ENCODE peak calls at places on chromosomes 2 and 18, in seven cellular contexts. J, H, N, Q, D, B and S are unnamed samples. For H3K4me1, the result is how much of the 10 kb centered on the place peaks cover.

GRCh38 chr2:199987586-199987985 is 32.2 kb downstream of the MAIP1 start:
- DNase-seq in J (no peak), H (no peak), N (no peak), Q (no peak), D (no peak), B (no peak), S (no peak)

GRCh38 chr2:19046986-19047780 is 311.2 kb downstream of the OSR1 start:
- DNase-seq in J (no peak), H (no peak), N (no peak), Q (peak), D (peak), B (no peak), S (no peak)

GRCh38 chr2:36858551-36859365 is 107.6 kb downstream of the STRN start:
- DNase-seq in J (no peak), H (no peak), N (no peak), Q (no peak), D (no peak), B (no peak), S (no peak)

GRCh38 chr2:72263781-72264060 is 116.1 kb upstream of the CYP26B1 start:
- DNase-seq in J (no peak), H (no peak), N (no peak), Q (no peak), D (no peak), B (no peak), S (no peak)

GRCh38 chr2:203804070-203804469 is 63.5 kb upstream of the CTLA4 start:
- DNase-seq in J (peak), H (no peak), N (no peak), Q (peak), D (no peak), B (no peak), S (peak)

GRCh38 chr2:69685321-69686048 is 41.9 kb upstream of the AAK1 start:
- DNase-seq in J (no peak), H (no peak), N (no peak), Q (no peak), D (no peak), B (peak), S (no peak)

GRCh38 chr2:205929445-205930027 is 156.4 kb downstream of the INO80D start:
- DNase-seq in J (no peak), H (no peak), N (no peak), Q (no peak), D (no peak), B (no peak), S (no peak)

GRCh38 chr2:63520793-63521192 is 67.5 kb downstream of the WDPCP start:
- DNase-seq in J (no peak), H (no peak), N (no peak), Q (no peak), D (no peak), B (no peak), S (no peak)

GRCh38 chr18:10015941-10016819 is 102.4 kb downstream of the VAPA start:
- DNase-seq in J (no peak), H (peak), N (no peak), Q (peak), D (no peak), B (no peak), S (no peak)

GRCh38 chr18:49076767-49077166 is 126.0 kb upstream of the SMAD7 start:
- DNase-seq in J (no peak), H (no peak), N (no peak), Q (no peak), D (no peak), B (no peak), S (no peak)

GRCh38 chr2:12330916-12331315 is 385.8 kb upstream of the TRIB2 start:
- DNase-seq in J (no peak), H (no peak), N (no peak), Q (no peak), D (no peak), B (no peak), S (no peak)

GRCh38 chr2:144830543-144830942 is 310.6 kb upstream of the ZEB2 start:
- DNase-seq in J (no peak), H (no peak), N (no peak), Q (no peak), D (no peak), B (no peak), S (no peak)

DNA sequence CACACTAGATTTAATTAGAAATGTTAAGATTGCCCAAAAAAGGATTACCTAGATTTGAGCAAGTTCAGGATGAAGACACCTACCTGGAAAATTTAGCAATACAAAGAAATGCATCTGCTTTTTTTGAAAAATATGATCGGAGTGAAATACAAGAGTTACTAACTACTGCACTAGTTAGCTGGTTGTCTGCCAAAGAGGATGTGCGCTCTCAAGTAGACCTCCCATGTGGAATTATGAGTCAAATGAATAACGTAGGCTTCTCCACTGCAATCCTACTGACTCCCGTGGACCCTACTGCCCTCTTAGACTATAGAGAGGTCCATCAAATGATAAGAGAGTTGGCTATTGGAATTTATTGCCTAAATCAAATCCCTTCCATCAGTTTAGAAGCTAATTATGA is 2.0 kb downstream of the ANKAR start:
- DNase-seq in J (no peak), H (no peak), N (no peak), Q (no peak), D (no peak), B (no peak), S (no peak)
- H3K4me1 ChIP-seq in J (under half), H (under half), N (under half), Q (under half), D (under half), B (under half), S (under half)

GRCh38 chr2:116953-117352 is 70.6 kb upstream of the FAM110C start:
- DNase-seq in J (no peak), H (no peak), N (no peak), Q (no peak), D (no peak), B (no peak), S (no peak)
- H3K4me3 ChIP-seq in J (no peak), H (no peak), N (no peak), Q (no peak), D (no peak), B (no peak), S (no peak)

GRCh38 chr2:237744270-237744612 is 54.3 kb upstream of the RBM44 start:
- DNase-seq in J (no peak), H (no peak), N (no peak), Q (no peak), D (no peak), B (no peak), S (no peak)

GRCh38 chr2:237742614-237743013 is 56.0 kb upstream of the RBM44 start:
- DNase-seq in J (no peak), H (no peak), N (no peak), Q (no peak), D (no peak), B (no peak), S (no peak)

GRCh38 chr2:237742191-237742590 is 56.4 kb upstream of the RBM44 start:
- DNase-seq in J (no peak), H (no peak), N (no peak), Q (no peak), D (no peak), B (no peak), S (no peak)

GRCh38 chr2:237743561-237744269 is 54.9 kb upstream of the RBM44 start:
- DNase-seq in J (no peak), H (no peak), N (no peak), Q (no peak), D (no peak), B (no peak), S (no peak)

GRCh38 chr2:237743024-237743423 is 55.6 kb upstream of the RBM44 start:
- DNase-seq in J (no peak), H (no peak), N (no peak), Q (no peak), D (no peak), B (no peak), S (no peak)
- H3K4me1 ChIP-seq in J (under half), H (under half), N (half or more), Q (under half), D (under half), B (under half), S (under half)

DNA sequence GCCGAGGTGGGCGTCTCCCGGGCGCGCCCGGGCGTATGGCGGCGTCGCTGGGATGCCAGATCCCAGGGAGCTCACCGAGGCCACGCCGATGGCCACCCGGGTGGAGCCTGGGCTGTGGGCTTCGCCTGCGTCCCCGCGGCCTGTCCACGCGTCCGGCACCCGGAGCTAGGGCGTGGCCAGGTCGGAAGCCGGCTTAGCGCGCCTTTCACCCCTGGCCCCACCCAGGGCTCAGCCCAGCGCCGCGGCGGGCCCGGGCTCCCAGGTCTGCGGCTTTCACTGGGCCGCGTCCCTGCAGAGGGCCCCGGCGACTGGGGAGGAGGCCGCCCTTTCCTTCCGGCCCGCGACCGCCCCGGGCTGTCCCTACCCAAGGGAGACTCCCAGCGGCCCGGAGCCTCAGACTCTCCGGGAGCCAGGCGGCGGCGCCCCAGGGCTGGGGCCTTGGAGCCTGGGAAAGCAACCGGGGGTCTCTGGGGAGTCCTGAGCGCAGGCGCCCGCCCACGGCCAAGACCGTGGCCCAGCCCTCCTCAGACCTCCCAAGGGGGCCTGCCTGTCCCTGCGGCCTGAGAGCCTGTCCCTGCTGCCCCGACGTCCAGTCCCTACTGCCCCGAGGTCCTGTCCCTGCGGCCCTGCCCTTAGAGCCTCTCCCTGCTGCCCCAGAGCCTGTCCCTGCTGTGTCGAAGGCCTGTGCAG is 36.3 kb upstream of the ITM2C start:
- DNase-seq in J (no peak), H (no peak), N (peak), Q (peak), D (no peak), B (no peak), S (no peak)
- H3K4me3 ChIP-seq in J (no peak), H (no peak), N (peak), Q (peak), D (no peak), B (no peak), S (no peak)

GRCh38 chr18:59736061-59736460 is 38.8 kb upstream of the CCBE1 start:
- DNase-seq in J (no peak), H (no peak), N (no peak), Q (no peak), D (no peak), B (no peak), S (peak)

GRCh38 chr18:59733411-59733810 is 36.2 kb upstream of the CCBE1 start:
- DNase-seq in J (no peak), H (no peak), N (no peak), Q (no peak), D (no peak), B (no peak), S (no peak)

GRCh38 chr18:59729781-59730180 is 32.6 kb upstream of the CCBE1 start:
- DNase-seq in J (no peak), H (no peak), N (no peak), Q (no peak), D (no peak), B (no peak), S (peak)

GRCh38 chr18:59735269-59735860 is 38.1 kb upstream of the CCBE1 start:
- DNase-seq in J (no peak), H (no peak), N (peak), Q (no peak), D (no peak), B (no peak), S (peak)

DNA sequence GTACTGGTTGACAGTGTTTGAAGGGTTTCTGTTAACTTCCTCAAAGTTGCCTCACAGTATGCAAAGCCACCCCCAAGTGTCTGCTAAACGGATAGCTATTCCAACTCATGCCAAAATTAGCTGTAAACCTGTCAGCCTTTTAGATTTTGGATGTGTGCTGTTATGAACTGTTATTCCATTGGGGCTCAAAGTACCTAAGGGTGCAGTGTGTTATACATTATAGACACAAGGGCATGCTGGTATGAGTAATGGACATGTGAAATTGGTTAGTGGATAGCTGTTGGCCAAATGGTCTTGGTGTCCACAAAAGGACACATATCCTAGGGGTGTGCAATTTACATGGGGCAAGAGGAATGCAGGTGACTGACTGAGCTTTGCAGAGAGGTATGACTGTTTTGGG is 33.7 kb upstream of the CCBE1 start:
- DNase-seq in J (no peak), H (no peak), N (no peak), Q (no peak), D (no peak), B (no peak), S (no peak)
- H3K4me1 ChIP-seq in J (under half), H (under half), N (under half), Q (under half), D (under half), B (under half), S (under half)

DNA sequence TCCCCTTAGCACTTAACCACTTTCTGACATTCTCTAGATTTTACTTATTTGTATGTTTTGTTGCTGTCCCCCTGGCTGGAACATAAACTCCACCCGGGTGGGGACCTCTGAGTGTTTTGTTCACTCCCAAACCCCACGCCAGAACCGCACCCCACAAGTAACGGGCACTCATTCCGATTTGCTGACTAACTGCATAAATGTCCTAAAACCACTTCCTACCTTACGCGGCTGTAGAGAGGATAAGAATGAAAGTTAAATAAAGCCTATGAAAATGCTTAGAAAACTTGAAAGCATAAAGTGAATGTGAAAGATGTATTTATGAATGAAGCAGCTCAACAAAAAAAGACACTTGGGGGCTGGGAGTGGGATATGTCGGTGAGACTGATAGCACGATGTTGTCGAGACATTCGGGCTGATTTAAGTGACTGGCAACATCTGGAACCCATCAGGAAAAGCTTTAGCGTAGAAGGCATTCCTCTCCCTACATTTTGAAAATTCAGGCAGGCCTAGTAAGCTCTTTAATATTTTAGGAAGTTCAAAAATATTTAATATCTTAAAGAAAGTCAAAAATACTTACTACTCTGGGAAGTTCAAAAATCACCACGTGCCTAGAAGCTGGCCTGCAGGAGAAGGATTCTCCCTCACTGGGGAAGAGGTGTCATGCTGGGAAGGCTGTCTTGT is 206.7 kb downstream of the SH3RF3 start:
- DNase-seq in J (no peak), H (no peak), N (no peak), Q (no peak), D (no peak), B (no peak), S (no peak)
- H3K4me3 ChIP-seq in J (no peak), H (no peak), N (peak), Q (no peak), D (no peak), B (no peak), S (no peak)